ENCODE peak calls at places on chromosome 13, in five cellular contexts. D is activated B cell treated with CpG ODN at 0.5 μM for 24 hours, K is cardiac muscle cell, E is astrocyte of the spinal cord, U is lower leg skin. G is an unnamed sample.

GRCh38 chr13:51922771-51923480 is 61.2 kb downstream of the CCDC70 start:
- DNase-seq in D (no peak), E (no peak), K (no peak), U (no peak), G (no peak)

GRCh38 chr13:34037636-34038325 is 219.8 kb downstream of the RFC3 start:
- DNase-seq in E (no peak), K (no peak), U (no peak), D (no peak), G (no peak)

GRCh38 chr13:110365876-110366275 is 58.8 kb downstream of the COL4A2 start:
- DNase-seq in K (no peak), U (no peak), D (no peak), E (no peak), G (no peak)

GRCh38 chr13:113851480-113851803 is 12.4 kb downstream of the GAS6 start:
- DNase-seq in D (no peak), U (no peak), K (no peak), E (no peak), G (no peak)

GRCh38 chr13:21297452-21297851 is 121.0 kb downstream of the MRPL57 start:
- DNase-seq in E (no peak), D (no peak), U (no peak), K (no peak), G (no peak)

GRCh38 chr13:27450921-27451461 is 627 bp upstream of the MTIF3 start:
- DNase-seq in D (peak), U (no peak), K (peak), E (peak), G (no peak)

GRCh38 chr13:106061781-106062180 is 473.7 kb downstream of the EFNB2 start:
- DNase-seq in K (no peak), D (no peak), E (no peak), U (no peak), G (no peak)

GRCh38 chr13:50991624-50992610 is 82.3 kb downstream of the RNASEH2B start:
- DNase-seq in U (no peak), K (no peak), E (peak), D (no peak), G (peak)

GRCh38 chr13:60226507-60226906 is 62.8 kb upstream of the DIAPH3 start:
- DNase-seq in E (peak), U (no peak), D (no peak), K (peak), G (no peak)

GRCh38 chr13:110391273-110391672 is 84.2 kb downstream of the COL4A2 start:
- DNase-seq in E (peak), K (no peak), U (no peak), D (no peak), G (no peak)

GRCh38 chr13:19181621-19182485 is at the start of gene TUBA3C:
- DNase-seq in D (no peak), U (peak), E (no peak), K (no peak), G (no peak)

GRCh38 chr13:46614582-46614981 is 61.6 kb downstream of the LRCH1 start:
- DNase-seq in D (no peak), U (no peak), K (peak), E (peak), G (no peak)

GRCh38 chr13:102392810-102393209 is 9.0 kb downstream of the FGF14 start:
- DNase-seq in D (no peak), U (no peak), K (no peak), E (no peak), G (no peak)

GRCh38 chr13:39417131-39417530 is 185.9 kb downstream of the LHFPL6 start:
- DNase-seq in U (no peak), D (no peak), E (peak), K (peak), G (no peak)

GRCh38 chr13:78032132-78032531 is 113.5 kb upstream of the EDNRB start:
- DNase-seq in E (no peak), D (no peak), U (no peak), K (no peak), G (no peak)

GRCh38 chr13:37995052-37995451 is 125.5 kb upstream of the TRPC4 start:
- DNase-seq in D (no peak), E (peak), U (no peak), K (peak), G (no peak)

GRCh38 chr13:57627663-57628062 is 3.9 kb upstream of the PCDH17 start:
- DNase-seq in E (peak), D (no peak), K (peak), U (no peak), G (peak)

GRCh38 chr13:69324109-69324886 is 783.3 kb upstream of the ATXN8OS start:
- DNase-seq in K (no peak), D (no peak), E (peak), U (no peak), G (no peak)

GRCh38 chr13:56134524-56134923 is 1006.2 kb upstream of the PRR20A start:
- DNase-seq in U (no peak), D (no peak), K (no peak), E (no peak), G (no peak)

GRCh38 chr13:33904431-33904830 is 86.5 kb downstream of the RFC3 start:
- DNase-seq in E (no peak), K (no peak), D (no peak), U (no peak), G (no peak)

GRCh38 chr13:48829536-48829935 is 146.2 kb upstream of the FNDC3A start:
- DNase-seq in U (no peak), K (no peak), E (no peak), D (no peak), G (no peak)

GRCh38 chr13:23615677-23616076 is 45.5 kb downstream of the TNFRSF19 start:
- DNase-seq in U (no peak), K (no peak), D (no peak), E (peak), G (no peak)

GRCh38 chr13:99371956-99372355 is 64.8 kb upstream of the GPR183 start:
- DNase-seq in E (no peak), K (no peak), U (no peak), D (no peak), G (no peak)

GRCh38 chr13:98853791-98854191 is 101.3 kb upstream of the SLC15A1 start:
- DNase-seq in U (no peak), D (no peak), K (no peak), E (peak), G (peak)

GRCh38 chr13:31518666-31519065 is 220.7 kb upstream of the RXFP2 start:
- DNase-seq in E (no peak), K (no peak), D (no peak), U (no peak), G (no peak)

GRCh38 chr13:24459234-24459633 is 53.3 kb downstream of the PARP4 start:
- DNase-seq in U (no peak), D (no peak), E (peak), K (peak), G (peak)

GRCh38 chr13:100517135-100517534 is 71.5 kb downstream of the GGACT start:
- DNase-seq in E (no peak), D (no peak), U (no peak), K (no peak), G (no peak)

GRCh38 chr13:71759506-71760225 is 107.3 kb downstream of the DACH1 start:
- DNase-seq in K (no peak), E (peak), D (no peak), U (no peak), G (no peak)

GRCh38 chr13:105928048-105928447 is 607.4 kb downstream of the EFNB2 start:
- DNase-seq in K (no peak), E (no peak), U (no peak), D (no peak), G (no peak)

GRCh38 chr13:32530841-32531253 is 7.7 kb downstream of the N4BP2L2 start:
- DNase-seq in U (no peak), D (no peak), E (peak), K (peak), G (peak)
- TF ChIP-seq CTCF in U (no peak), D (no peak), E (no peak), K (no peak), G (no peak)

GRCh38 chr13:96141032-96141431 is 51.1 kb downstream of the HS6ST3 start:
- DNase-seq in D (no peak), U (no peak), E (peak), K (peak), G (no peak)
- TF ChIP-seq CTCF in D (no peak), U (no peak), E (peak), K (peak), G (no peak)

GRCh38 chr13:70571221-70571620 is 463.0 kb upstream of the KLHL1 start:
- DNase-seq in E (no peak), D (no peak), K (no peak), U (no peak), G (no peak)

GRCh38 chr13:70568571-70568970 is 460.3 kb upstream of the KLHL1 start:
- DNase-seq in E (peak), K (peak), U (no peak), D (no peak), G (peak)
- TF ChIP-seq CTCF in E (peak), K (peak), U (no peak), D (no peak), G (peak)

DNA sequence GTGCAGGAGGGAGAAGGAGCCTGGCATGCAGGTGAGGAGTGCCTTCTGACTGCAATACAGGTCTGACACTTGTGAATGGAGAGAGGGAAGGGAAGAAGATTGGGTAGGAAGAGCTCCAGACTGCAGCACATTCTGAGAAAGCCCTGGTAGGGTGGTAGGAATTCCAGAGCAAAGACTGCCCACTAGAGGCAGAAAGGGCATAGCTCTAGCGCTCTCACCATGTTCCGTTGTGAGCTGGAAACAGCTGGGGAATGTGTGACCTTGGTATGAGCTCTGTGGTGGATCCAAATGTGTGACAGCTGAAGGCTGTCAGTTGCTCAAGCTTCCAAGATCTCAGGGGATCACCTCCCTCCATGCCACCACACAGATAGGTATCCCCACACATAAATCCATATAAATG is 2.9 kb upstream of the MTUS2 start:
- DNase-seq in D (no peak), U (no peak), E (no peak), K (no peak), G (no peak)
- TF ChIP-seq CTCF in D (no peak), U (no peak), E (no peak), K (peak), G (no peak)

GRCh38 chr13:94800423-94800822 is 88.1 kb upstream of the SOX21 start:
- DNase-seq in K (no peak), E (no peak), D (no peak), U (no peak), G (no peak)
- TF ChIP-seq CTCF in K (no peak), E (no peak), D (no peak), U (no peak), G (no peak)

GRCh38 chr13:107370036-107370785 is 802.3 kb upstream of the ARGLU1 start:
- DNase-seq in D (no peak), K (peak), E (peak), U (no peak), G (no peak)

GRCh38 chr13:107375701-107376350 is 807.9 kb upstream of the ARGLU1 start:
- DNase-seq in D (no peak), E (peak), U (no peak), K (no peak), G (no peak)

GRCh38 chr13:107374038-107374437 is 806.1 kb upstream of the ARGLU1 start:
- DNase-seq in K (no peak), D (no peak), U (no peak), E (peak), G (no peak)

GRCh38 chr13:107376393-107377085 is 808.6 kb upstream of the ARGLU1 start:
- DNase-seq in E (peak), D (no peak), U (no peak), K (peak), G (no peak)

DNA sequence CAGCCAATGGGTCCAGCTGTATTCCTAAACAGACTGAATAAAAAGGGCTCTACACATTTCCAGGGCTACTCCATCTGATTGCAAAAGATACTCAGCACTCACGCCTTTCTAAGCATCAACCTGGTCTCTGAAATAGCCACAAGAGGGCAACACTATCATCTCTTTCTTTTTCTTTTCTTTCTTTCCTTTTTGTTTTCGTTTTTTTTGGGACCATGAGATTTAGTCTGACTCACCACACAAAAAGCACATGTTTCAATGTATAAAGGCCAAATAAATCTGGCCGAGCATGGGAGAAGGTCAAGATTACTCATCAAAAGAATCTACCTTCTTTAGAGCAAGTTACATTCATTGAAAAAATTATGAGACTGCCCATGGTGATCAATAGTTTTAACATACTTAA is 805.6 kb upstream of the ARGLU1 start:
- DNase-seq in E (peak), U (no peak), K (peak), D (no peak), G (no peak)
- TF ChIP-seq CTCF in E (peak), U (no peak), K (peak), D (no peak), G (no peak)

DNA sequence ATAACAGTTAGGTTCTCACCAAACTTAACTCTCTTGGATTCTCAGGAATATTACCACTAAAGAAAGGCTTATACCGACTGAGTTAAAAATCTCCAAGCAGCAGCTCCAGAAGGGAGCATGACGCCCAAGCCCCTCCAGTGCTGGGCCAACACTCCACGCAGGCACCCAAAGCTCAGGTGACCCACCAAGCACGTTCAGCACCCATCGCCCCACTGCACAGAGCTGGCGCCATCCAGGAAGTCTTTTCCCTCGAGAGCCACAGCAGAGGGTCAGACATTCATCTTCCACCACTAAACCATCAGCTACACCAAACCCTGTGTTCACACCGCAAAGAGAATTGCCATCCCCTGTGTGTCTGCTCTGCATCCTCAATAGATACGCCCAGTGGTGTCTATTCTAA is 65.7 kb downstream of the SOX1 start:
- DNase-seq in U (no peak), K (no peak), E (no peak), D (no peak), G (no peak)
- TF ChIP-seq CTCF in U (no peak), K (no peak), E (no peak), D (no peak), G (no peak)

GRCh38 chr13:74134226-74134776 is at the start of gene KLF12:
- DNase-seq in K (peak), U (peak), E (peak), D (peak), G (peak)

GRCh38 chr13:74131206-74131605 is 3.0 kb downstream of the KLF12 start:
- DNase-seq in U (no peak), K (no peak), D (no peak), E (no peak), G (no peak)

GRCh38 chr13:74133657-74134201 is 475 bp downstream of the KLF12 start:
- DNase-seq in D (peak), K (peak), U (peak), E (peak), G (peak)

GRCh38 chr13:74132152-74132767 is 1.9 kb downstream of the KLF12 start:
- DNase-seq in E (no peak), K (peak), D (no peak), U (no peak), G (no peak)

GRCh38 chr13:74132768-74133656 is 1.2 kb downstream of the KLF12 start:
- DNase-seq in D (peak), K (peak), U (no peak), E (peak), G (peak)
- TF ChIP-seq CTCF in D (no peak), K (no peak), U (no peak), E (no peak), G (no peak)

G was measured in GM20000.